ENCODE peak calls at places on chromosome 18, in five cellular contexts. X is kidney; V is Peyer's patch; I is endothelial cell of umbilical vein; K is CD8-positive, alpha-beta T cell. Q is an unnamed sample.

GRCh38 chr18:51194604-51195003 is 2.9 kb downstream of the MEX3C start:
- DNase-seq in V (no peak), K (no peak), X (no peak), I (peak), Q (no peak)

GRCh38 chr18:74902170-74902465 is 304.4 kb downstream of the ZNF407 start:
- DNase-seq in K (no peak), I (no peak), V (no peak), X (no peak), Q (no peak)

GRCh38 chr18:49756135-49756534 is 57.2 kb downstream of the ACAA2 start:
- DNase-seq in I (no peak), V (no peak), X (no peak), K (no peak), Q (no peak)

GRCh38 chr18:62324917-62325805 is at the start of gene TNFRSF11A:
- DNase-seq in V (peak), I (peak), K (peak), X (peak), Q (peak)

GRCh38 chr18:32550958-32551357 is 80.3 kb upstream of the GAREM1 start:
- DNase-seq in I (no peak), V (no peak), K (no peak), X (no peak), Q (no peak)

GRCh38 chr18:51192026-51192425 is 5.5 kb downstream of the MEX3C start:
- DNase-seq in I (peak), K (no peak), X (no peak), V (no peak), Q (no peak)

GRCh38 chr18:24246143-24246542 is 107.3 kb downstream of the CABYR start:
- DNase-seq in V (no peak), I (no peak), K (no peak), X (no peak), Q (peak)

GRCh38 chr18:24735504-24736243 is 275.2 kb downstream of the HRH4 start:
- DNase-seq in K (no peak), I (no peak), X (no peak), V (no peak), Q (no peak)

GRCh38 chr18:26540041-26540628 is 8.2 kb downstream of the KCTD1 start:
- DNase-seq in K (no peak), X (no peak), V (no peak), I (no peak), Q (no peak)

GRCh38 chr18:8435376-8435775 is 173.9 kb upstream of the RAB12 start:
- DNase-seq in K (no peak), X (no peak), I (no peak), V (no peak), Q (no peak)

GRCh38 chr18:623760-624620 is 27.2 kb downstream of the CLUL1 start:
- DNase-seq in I (peak), X (no peak), K (peak), V (peak), Q (peak)

GRCh38 chr18:57803119-57803969 is at the start of gene ATP8B1:
- DNase-seq in I (peak), X (peak), K (no peak), V (no peak), Q (peak)

GRCh38 chr18:12944724-12945123 is 3.1 kb upstream of the SEH1L start:
- DNase-seq in X (no peak), I (no peak), K (no peak), V (no peak), Q (no peak)

GRCh38 chr18:38256366-38256765 is 690.8 kb upstream of the CELF4 start:
- DNase-seq in X (no peak), I (no peak), K (no peak), V (no peak), Q (no peak)

GRCh38 chr18:42113529-42114191 is 158.6 kb downstream of the PIK3C3 start:
- DNase-seq in X (no peak), I (no peak), V (no peak), K (no peak), Q (no peak)

GRCh38 chr18:41529093-41529492 is 425.9 kb upstream of the PIK3C3 start:
- DNase-seq in V (no peak), I (no peak), X (no peak), K (no peak), Q (no peak)

GRCh38 chr18:75137346-75137877 is 71.5 kb downstream of the PTGR3 start:
- DNase-seq in X (no peak), I (no peak), K (no peak), V (no peak), Q (no peak)

GRCh38 chr18:76489081-76489480 is 6.0 kb downstream of the ZNF516 start:
- DNase-seq in K (no peak), I (no peak), X (no peak), V (no peak), Q (no peak)

GRCh38 chr18:60975419-60975818 is 357.8 kb upstream of the CDH20 start:
- DNase-seq in K (no peak), X (no peak), V (no peak), I (no peak), Q (no peak)

GRCh38 chr18:3885209-3885792 is 435.3 kb downstream of the TGIF1 start:
- DNase-seq in K (no peak), I (no peak), V (no peak), X (no peak), Q (no peak)

GRCh38 chr18:58484989-58485962 is 143.6 kb downstream of the ALPK2 start:
- DNase-seq in X (no peak), V (no peak), K (no peak), I (no peak), Q (no peak)

GRCh38 chr18:9951022-9951859 is 37.4 kb downstream of the VAPA start:
- DNase-seq in X (no peak), K (no peak), V (no peak), I (peak), Q (peak)

GRCh38 chr18:9743200-9744016 is 35.3 kb downstream of the RAB31 start:
- DNase-seq in X (peak), I (peak), K (no peak), V (no peak), Q (no peak)

GRCh38 chr18:63683152-63683551 is 19.6 kb upstream of the SERPINB11 start:
- DNase-seq in V (no peak), X (no peak), I (no peak), K (no peak), Q (no peak)

GRCh38 chr18:58057291-58057965 is 13.4 kb downstream of the NEDD4L start:
- DNase-seq in I (no peak), K (no peak), X (no peak), V (no peak), Q (no peak)

GRCh38 chr18:8889479-8889878 is 184.1 kb downstream of the MTCL1 start:
- DNase-seq in I (no peak), X (no peak), K (no peak), V (no peak), Q (no peak)

GRCh38 chr18:63155169-63155852 is 164.3 kb downstream of the BCL2 start:
- DNase-seq in X (peak), V (peak), K (peak), I (peak), Q (peak)

GRCh38 chr18:70294471-70295191 is 5.8 kb downstream of the SOCS6 start:
- DNase-seq in X (no peak), K (no peak), V (no peak), I (no peak), Q (no peak)

GRCh38 chr18:55543130-55543704 is 44.8 kb downstream of the TCF4 start:
- DNase-seq in V (no peak), I (no peak), K (no peak), X (no peak), Q (no peak)

GRCh38 chr18:45441110-45441842 is 174.0 kb upstream of the SLC14A2 start:
- DNase-seq in X (no peak), V (no peak), I (no peak), K (no peak), Q (no peak)
- TF ChIP-seq CTCF in X (peak), V (peak), I (no peak), K (no peak), Q (no peak)

DNA sequence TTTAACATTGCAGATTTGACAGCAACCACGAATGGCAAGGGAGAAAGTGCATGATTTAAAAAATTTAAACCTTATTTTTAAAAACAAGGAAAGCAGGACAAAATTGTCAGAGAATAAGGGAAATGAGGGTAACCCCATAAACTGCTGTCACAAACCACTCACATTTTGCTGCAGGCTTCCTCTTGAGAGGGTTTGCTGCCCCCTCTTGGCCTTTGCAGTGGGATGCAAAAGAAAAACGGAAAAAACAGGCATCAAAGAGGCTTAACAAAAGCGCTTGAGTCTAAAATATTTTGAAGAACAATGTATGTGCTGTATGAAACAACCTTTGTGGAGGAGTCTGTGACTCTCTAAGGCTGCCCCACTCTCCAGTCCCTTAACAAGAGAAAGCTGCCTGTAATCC is 91.6 kb downstream of the TMX3 start:
- DNase-seq in I (peak), K (no peak), X (no peak), V (no peak), Q (peak)
- TF ChIP-seq CTCF in I (peak), K (peak), X (peak), V (peak), Q (peak)

GRCh38 chr18:53950545-53950944 is 273.9 kb downstream of the MBD2 start:
- DNase-seq in K (no peak), V (no peak), X (no peak), I (no peak), Q (no peak)
- TF ChIP-seq CTCF in K (no peak), V (no peak), X (no peak), I (no peak), Q (no peak)

GRCh38 chr18:77733292-77733903 is 483.8 kb downstream of the GALR1 start:
- DNase-seq in I (no peak), K (no peak), V (no peak), X (no peak), Q (no peak)
- TF ChIP-seq CTCF in I (no peak), K (no peak), V (no peak), X (no peak), Q (no peak)

GRCh38 chr18:21131698-21132230 is 20.2 kb upstream of the ROCK1 start:
- DNase-seq in I (no peak), X (no peak), K (no peak), V (no peak), Q (no peak)

GRCh38 chr18:21132398-21132918 is 20.8 kb upstream of the ROCK1 start:
- DNase-seq in I (no peak), K (no peak), V (no peak), X (peak), Q (no peak)

GRCh38 chr18:21129586-21130216 is 18.1 kb upstream of the ROCK1 start:
- DNase-seq in X (no peak), V (no peak), K (no peak), I (no peak), Q (no peak)

DNA sequence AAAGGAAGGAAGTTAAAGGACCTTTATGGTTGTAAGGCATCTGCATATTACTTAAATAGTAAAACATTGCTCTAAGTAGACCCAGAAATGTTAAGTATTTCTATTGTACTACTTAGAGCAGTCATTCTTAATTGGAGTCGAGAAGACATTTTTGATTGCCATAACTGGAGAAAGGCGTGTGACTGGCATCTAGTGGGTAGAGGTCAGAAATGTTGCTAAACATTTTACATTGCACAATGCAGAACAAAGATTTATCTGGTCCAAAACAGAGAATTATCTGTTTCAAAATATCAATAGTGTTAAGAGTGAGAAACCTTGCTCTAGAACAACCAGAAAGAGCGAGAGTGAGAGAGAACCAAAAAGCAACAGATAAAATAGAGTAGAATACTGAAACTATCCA is 23.3 kb upstream of the ROCK1 start:
- DNase-seq in I (peak), K (peak), X (no peak), V (no peak), Q (no peak)
- TF ChIP-seq CTCF in I (no peak), K (peak), X (peak), V (peak), Q (peak)

GRCh38 chr18:56727399-56727798 is 76.2 kb downstream of the WDR7 start:
- DNase-seq in V (no peak), K (no peak), I (no peak), X (no peak), Q (no peak)
- TF ChIP-seq CTCF in V (no peak), K (no peak), I (no peak), X (no peak), Q (no peak)

DNA sequence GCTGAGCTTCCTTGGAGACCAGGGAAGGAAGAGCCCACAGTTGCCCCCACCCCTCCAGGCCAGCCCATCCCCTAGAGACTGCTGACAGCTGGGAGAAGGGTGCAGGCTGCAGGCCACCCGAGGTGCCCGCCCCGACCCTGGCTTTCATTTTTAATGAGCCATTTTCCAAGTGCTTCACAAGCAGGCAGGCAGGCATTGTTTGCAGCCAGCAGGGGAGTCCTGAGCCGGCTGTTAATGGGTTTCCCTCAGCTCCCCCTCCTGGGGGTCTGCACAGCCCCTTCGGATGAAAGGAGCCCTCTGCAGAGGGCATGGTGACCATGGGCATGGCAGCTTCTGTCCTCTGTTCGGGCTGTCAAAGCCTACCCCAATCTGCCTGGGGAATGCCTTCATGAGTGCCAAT is 94.5 kb downstream of the ZBTB7C start:
- DNase-seq in I (no peak), V (no peak), K (no peak), X (no peak), Q (no peak)
- TF ChIP-seq CTCF in I (no peak), V (no peak), K (no peak), X (no peak), Q (no peak)

GRCh38 chr18:68925268-68925667 is 127.4 kb downstream of the CCDC102B start:
- DNase-seq in V (no peak), K (no peak), I (no peak), X (no peak), Q (peak)
- TF ChIP-seq CTCF in V (no peak), K (no peak), I (no peak), X (peak), Q (peak)

GRCh38 chr18:48340502-48340901 is 68.7 kb downstream of the ZBTB7C start:
- DNase-seq in K (no peak), V (no peak), I (no peak), X (no peak), Q (no peak)
- TF ChIP-seq CTCF in K (no peak), V (no peak), I (no peak), X (no peak), Q (no peak)

Q was measured in GM10248.